ENCODE peak calls at places on chromosomes 3 and 15, in eight cellular contexts. Q is HCEC 1CT, V is tibial nerve, E is sciatic nerve, A is dermis blood vessel endothelial cell, Y is T-helper 22 cell, T is activated T-cell treated with anti-CD3 and anti-CD28 coated beads for 1 hour, K is GM12891. C is an unnamed sample.

GRCh38 chr3:195892355-195893120 is 15.8 kb downstream of the TNK2 start:
- DNase-seq in Y (no peak), Q (peak; percentile 36), V (peak; percentile 27), A (peak; percentile 67), E (peak; percentile 83), K (no peak), T (no peak), C (peak; percentile 92)

GRCh38 chr3:60841355-60841754 is 409.9 kb downstream of the FHIT start:
- DNase-seq in K (no peak), E (no peak), T (no peak), A (no peak), Y (no peak), V (no peak), Q (no peak), C (no peak)

GRCh38 chr15:90071220-90071807 is 31.0 kb downstream of the IDH2 start:
- DNase-seq in Y (peak; percentile 47), Q (peak; percentile 75), E (peak; percentile 91), T (peak; percentile 77), A (peak; percentile 92), V (peak; percentile 90), K (peak; percentile 58), C (peak; percentile 85)

GRCh38 chr3:41485484-41485883 is 286.2 kb downstream of the CTNNB1 start:
- DNase-seq in E (no peak), A (no peak), V (no peak), Q (no peak), T (no peak), Y (no peak), K (no peak), C (no peak)

GRCh38 chr15:35043380-35044095 is 41.6 kb downstream of the NANOGP8 start:
- DNase-seq in A (no peak), E (no peak), Y (no peak), Q (no peak), K (no peak), V (no peak), T (no peak), C (no peak)

GRCh38 chr3:100927775-100928174 is 65.4 kb downstream of the ABI3BP start:
- DNase-seq in K (no peak), Y (no peak), A (no peak), E (no peak), T (no peak), Q (peak; percentile 19), V (no peak), C (no peak)

GRCh38 chr3:130758624-130759023 is 12.0 kb upstream of the PIK3R4 start:
- DNase-seq in Q (no peak), E (no peak), K (no peak), T (no peak), Y (no peak), V (no peak), A (no peak), C (no peak)

GRCh38 chr3:46946856-46947544 is 29.5 kb downstream of the CCDC12 start:
- DNase-seq in E (no peak), Y (peak; percentile 82), T (peak; percentile 56), A (peak; percentile 66), V (no peak), Q (no peak), K (no peak), C (no peak)

GRCh38 chr15:23039151-23039916 is at the start of gene TUBGCP5:
- DNase-seq in A (peak; percentile 99), V (peak; percentile 89), Y (peak; percentile 95), T (peak; percentile 87), E (peak; percentile 99), K (peak; percentile 96), Q (peak; percentile 95), C (peak; percentile 97)

GRCh38 chr3:28844688-28845324 is 436.1 kb upstream of the RBMS3 start:
- DNase-seq in V (no peak), Q (no peak), E (no peak), K (no peak), Y (no peak), A (no peak), T (no peak), C (no peak)